ENCODE peak calls at places on chromosomes 3 and 15, in five cellular contexts. Q is brain microvascular endothelial cell, P is bronchial epithelial cell, V is body of pancreas, I is lower lobe of right lung. X is an unnamed sample. For H3K27me3, the result is how much of the 10 kb centered on the place peaks cover.

GRCh38 chr3:32423956-32424558 is 32.4 kb downstream of the CMTM7 start:
- DNase-seq in V (no peak), P (no peak), I (no peak), Q (no peak), X (no peak)

GRCh38 chr15:92801412-92801773 is 98.7 kb upstream of the CHD2 start:
- DNase-seq in I (no peak), P (peak), V (no peak), Q (peak), X (no peak)

GRCh38 chr3:197801801-197802504 is 10.9 kb downstream of the LRCH3 start:
- DNase-seq in I (no peak), P (peak), V (no peak), Q (no peak), X (no peak)

GRCh38 chr15:69415381-69415780 is 1.2 kb downstream of the KIF23 start:
- DNase-seq in V (no peak), Q (no peak), P (no peak), I (no peak), X (no peak)

GRCh38 chr3:120276767-120277166 is 8.3 kb downstream of the GPR156 start:
- DNase-seq in P (no peak), Q (no peak), I (no peak), V (no peak), X (no peak)

GRCh38 chr15:52417957-52418356 is 110.7 kb downstream of the MYO5A start:
- DNase-seq in Q (no peak), P (no peak), V (no peak), I (no peak), X (no peak)

GRCh38 chr3:98893740-98894139 is 7.8 kb downstream of the DCBLD2 start:
- DNase-seq in V (no peak), P (no peak), I (no peak), Q (no peak), X (no peak)

GRCh38 chr3:193496658-193497057 is 58.0 kb downstream of the ATP13A4 start:
- DNase-seq in Q (no peak), P (no peak), I (no peak), V (no peak), X (no peak)

GRCh38 chr15:33013827-33014445 is 180.6 kb downstream of the FMN1 start:
- DNase-seq in Q (peak), P (peak), I (no peak), V (no peak), X (no peak)

GRCh38 chr3:52394751-52395502 is 50.0 kb downstream of the SEMA3G start:
- DNase-seq in I (peak), Q (no peak), V (no peak), P (no peak), X (peak)

GRCh38 chr3:23800731-23801130 is 5.0 kb upstream of the UBE2E1 start:
- DNase-seq in Q (no peak), V (no peak), P (peak), I (no peak), X (no peak)

GRCh38 chr3:9955067-9955502 is 2.9 kb upstream of the PRRT3 start:
- DNase-seq in P (peak), Q (no peak), I (no peak), V (peak), X (no peak)

GRCh38 chr3:175914785-175915184 is 1055.7 kb downstream of the NAALADL2 start:
- DNase-seq in I (no peak), P (peak), Q (no peak), V (no peak), X (no peak)

GRCh38 chr15:93359780-93360161 is 270.8 kb upstream of the RGMA start:
- DNase-seq in I (no peak), P (no peak), V (no peak), Q (no peak), X (no peak)

GRCh38 chr3:69097407-69098086 is 12.8 kb downstream of the ARL6IP5 start:
- DNase-seq in P (no peak), Q (no peak), V (no peak), I (no peak), X (no peak)

GRCh38 chr3:67526246-67526645 is 128.2 kb downstream of the SUCLG2 start:
- DNase-seq in I (no peak), V (no peak), Q (peak), P (peak), X (no peak)

GRCh38 chr3:24529210-24529609 is 34.6 kb upstream of the THRB start:
- DNase-seq in I (no peak), Q (no peak), P (no peak), V (no peak), X (no peak)

GRCh38 chr15:28881170-28881569 is 4.6 kb upstream of the APBA2 start:
- DNase-seq in P (no peak), I (no peak), Q (no peak), V (no peak), X (no peak)

GRCh38 chr15:28884151-28884940 is 1.4 kb upstream of the APBA2 start:
- DNase-seq in P (no peak), V (no peak), I (no peak), Q (no peak), X (no peak)

GRCh38 chr15:28879551-28879950 is 6.2 kb upstream of the APBA2 start:
- DNase-seq in I (no peak), P (no peak), V (no peak), Q (no peak), X (no peak)

GRCh38 chr15:28880680-28881079 is 5.1 kb upstream of the APBA2 start:
- DNase-seq in I (no peak), V (no peak), P (no peak), Q (no peak), X (no peak)

GRCh38 chr15:28881600-28881999 is 4.2 kb upstream of the APBA2 start:
- DNase-seq in Q (no peak), P (no peak), I (no peak), V (no peak), X (no peak)
- TF ChIP-seq CTCF in Q (peak), P (no peak), I (no peak), V (no peak), X (no peak)

GRCh38 chr15:89352476-89352875 is 17.9 kb upstream of the POLG start:
- DNase-seq in P (no peak), I (no peak), V (no peak), Q (no peak), X (no peak)

GRCh38 chr15:89356634-89357298 is 22.1 kb upstream of the POLG start:
- DNase-seq in I (no peak), V (peak), P (peak), Q (no peak), X (no peak)

GRCh38 chr15:89358435-89358754 is 23.8 kb upstream of the POLG start:
- DNase-seq in V (no peak), Q (no peak), P (no peak), I (no peak), X (no peak)

GRCh38 chr15:89349212-89349558 is 14.6 kb upstream of the POLG start:
- DNase-seq in I (no peak), P (no peak), V (no peak), Q (no peak), X (no peak)

DNA sequence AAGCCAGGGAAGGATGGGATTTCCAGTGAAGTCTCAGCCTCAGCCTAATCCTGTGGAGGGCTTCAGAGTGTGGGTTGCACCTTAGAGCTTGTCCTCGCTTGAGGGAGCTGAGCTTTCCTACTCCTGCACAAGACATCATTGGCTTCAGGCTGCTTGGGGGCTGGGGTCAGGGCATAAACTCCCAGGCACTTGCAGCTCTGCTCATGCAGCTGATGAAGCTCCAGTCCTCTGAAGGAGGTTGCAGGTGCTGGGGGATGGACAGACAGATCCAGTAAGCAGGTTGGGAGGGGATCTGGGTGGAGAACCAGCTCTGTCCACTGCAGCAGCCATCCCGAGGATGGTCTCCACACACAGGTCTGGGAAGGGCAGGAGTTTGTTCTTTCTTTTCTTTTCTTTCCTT is 19.4 kb upstream of the POLG start:
- DNase-seq in I (no peak), V (no peak), P (no peak), Q (no peak), X (no peak)
- H3K27me3 ChIP-seq in I (half or more), V (under half), P (under half), Q (under half), X (under half)

GRCh38 chr3:180855364-180855763 is 57.1 kb upstream of the FXR1 start:
- DNase-seq in P (peak), Q (no peak), V (no peak), I (no peak), X (no peak)
- TF ChIP-seq CTCF in P (peak), Q (no peak), V (no peak), I (no peak), X (no peak)

DNA sequence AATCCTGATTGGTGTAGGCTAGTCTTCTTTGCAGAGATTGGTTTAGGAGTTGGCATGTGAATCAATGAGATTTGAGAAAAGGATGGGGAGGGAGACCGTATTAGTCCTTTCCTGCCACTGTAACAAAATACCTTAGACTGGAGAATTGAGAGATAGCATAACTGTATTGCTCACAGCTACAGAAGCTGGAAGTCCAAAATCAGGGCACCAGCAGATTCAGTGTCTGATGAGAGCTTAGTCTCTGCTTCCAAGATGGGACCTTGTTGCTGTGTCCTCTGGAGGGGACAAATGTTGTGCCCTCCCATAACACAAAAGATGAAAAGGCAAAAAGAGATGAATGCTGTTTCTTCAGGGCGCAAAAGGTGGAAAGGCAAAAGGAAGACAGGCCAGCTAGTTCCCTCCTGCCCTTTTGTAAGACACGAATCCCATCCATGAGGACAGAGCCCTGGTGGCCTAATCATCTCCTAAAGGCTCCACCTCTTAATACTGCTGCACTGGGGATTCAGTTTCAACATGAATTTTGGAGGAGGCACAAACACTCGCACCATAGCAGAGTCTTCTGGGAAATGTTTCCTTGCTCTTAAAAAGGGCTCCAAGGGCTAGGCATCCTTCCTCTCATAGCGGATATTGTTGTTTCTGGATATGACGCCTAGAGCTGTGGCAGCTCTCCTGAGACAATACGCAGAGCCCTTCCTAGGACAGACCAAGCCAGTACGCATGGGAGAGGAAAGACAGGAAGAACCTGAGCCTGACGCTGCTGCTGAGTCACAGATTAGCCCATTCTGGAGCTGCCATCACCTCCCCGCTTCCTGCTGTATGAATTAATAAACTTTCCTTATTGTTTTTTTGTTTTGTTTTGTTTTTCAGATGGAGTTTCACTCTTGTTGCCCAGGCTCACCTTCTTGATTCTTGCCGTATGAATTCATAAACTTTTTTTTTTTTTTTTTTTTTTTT is 66.7 kb downstream of the PPCDC start:
- DNase-seq in Q (peak), P (peak), I (peak), V (no peak), X (no peak)
- H3K27me3 ChIP-seq in Q (under half), P (under half), I (under half), V (under half), X (under half)

GRCh38 chr15:81611679-81612078 is 237.7 kb upstream of the TMC3 start:
- DNase-seq in I (no peak), V (no peak), Q (no peak), P (no peak), X (no peak)

GRCh38 chr15:81608309-81608829 is 234.4 kb upstream of the TMC3 start:
- DNase-seq in P (no peak), V (no peak), Q (no peak), I (no peak), X (no peak)

DNA sequence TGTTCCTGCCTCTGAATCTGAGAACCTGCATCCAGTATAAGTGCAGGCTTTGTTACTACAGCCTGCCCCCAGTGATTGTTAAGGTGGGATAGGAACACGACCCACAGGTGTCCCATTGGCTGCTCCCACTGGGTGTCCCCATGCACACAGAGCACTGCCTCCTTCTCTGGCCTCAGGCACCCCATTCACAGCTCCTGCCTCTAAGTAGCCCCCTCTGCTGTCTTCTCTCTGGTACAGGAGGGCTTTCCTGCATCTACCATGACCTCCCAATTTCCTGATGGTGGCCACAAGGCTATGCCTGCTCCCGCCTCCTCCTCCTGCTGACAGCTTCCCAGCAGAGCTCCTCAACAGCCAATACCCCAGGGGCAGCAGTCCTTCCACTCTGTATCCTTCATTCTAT is 238.6 kb upstream of the TMC3 start:
- DNase-seq in V (no peak), P (no peak), Q (no peak), I (no peak), X (no peak)
- TF ChIP-seq CTCF in V (no peak), P (no peak), Q (no peak), I (no peak), X (no peak)

GRCh38 chr3:170572665-170573253 is 13.1 kb downstream of the SLC7A14 start:
- DNase-seq in P (peak), V (no peak), Q (peak), I (no peak), X (no peak)
- H3K27me3 ChIP-seq in P (under half), V (under half), Q (under half), I (under half), X (under half)

GRCh38 chr15:67595572-67595971 is 53.1 kb downstream of the MAP2K5 start:
- DNase-seq in I (no peak), P (no peak), V (no peak), Q (no peak), X (no peak)
- TF ChIP-seq CTCF in I (no peak), P (no peak), V (no peak), Q (no peak), X (no peak)

GRCh38 chr15:47717036-47717611 is at the start of gene SEMA6D:
- DNase-seq in P (peak), I (peak), V (peak), Q (peak), X (peak)
- H3K27me3 ChIP-seq in P (under half), I (under half), V (under half), Q (under half), X (half or more)